ENCODE peak calls at places on chromosomes 1 and 21, in six cellular contexts. I, E, M, T, O and Z are unnamed samples.
A peak's percentile ranks its signal among the peaks of the same experiment; 100 is the strongest.

GRCh38 chr1:8822383-8823294 is 5.2 kb upstream of the RERE start:
- DNase-seq in T (no peak), I (peak; percentile 68), M (no peak), O (peak; percentile 86), E (peak; percentile 84), Z (peak; percentile 17)

GRCh38 chr1:115314111-115314510 is 23.9 kb downstream of the NGF start:
- DNase-seq in I (no peak), M (no peak), E (no peak), O (no peak), T (no peak), Z (no peak)

GRCh38 chr1:116374340-116375164 is 1.5 kb downstream of the ATP1A1 start:
- DNase-seq in E (peak; percentile 17), I (no peak), O (peak; percentile 40), T (no peak), M (peak; percentile 28), Z (no peak)

GRCh38 chr1:156498447-156499193 is 2.0 kb downstream of the MEF2D start:
- DNase-seq in M (no peak), T (peak; percentile 68), E (peak; percentile 20), I (no peak), O (peak; percentile 61), Z (peak; percentile 62)

GRCh38 chr1:143736562-143736961 is 235.2 kb downstream of the FAM72C start:
- DNase-seq in O (no peak), M (no peak), I (no peak), E (no peak), T (no peak), Z (peak; percentile 21)

GRCh38 chr21:25385912-25386474 is 221.3 kb downstream of the MRPL39 start:
- DNase-seq in I (peak; percentile 57), O (peak; percentile 80), E (peak; percentile 37), M (no peak), T (no peak), Z (peak; percentile 42)

GRCh38 chr21:45513003-45513706 is 29.1 kb downstream of the SLC19A1 start:
- DNase-seq in I (peak; percentile 11), O (no peak), T (peak; percentile 20), E (no peak), M (no peak), Z (no peak)

GRCh38 chr1:81760487-81761097 is 40.1 kb upstream of the ADGRL2 start:
- DNase-seq in T (no peak), M (no peak), I (peak; percentile 41), E (no peak), O (peak; percentile 79), Z (no peak)

GRCh38 chr1:39645411-39646043 is 6.1 kb upstream of the HEYL start:
- DNase-seq in T (no peak), I (no peak), E (no peak), O (no peak), M (no peak), Z (no peak)

GRCh38 chr1:22880174-22880601 is 92.5 kb downstream of the LACTBL1 start:
- DNase-seq in O (peak; percentile 30), M (no peak), E (no peak), T (no peak), I (peak; percentile 46), Z (no peak)

GRCh38 chr1:119818181-119818580 is 6.9 kb upstream of the REG4 start:
- DNase-seq in I (no peak), T (no peak), O (no peak), M (no peak), E (no peak), Z (no peak)

GRCh38 chr1:42904437-42904836 is 54.2 kb downstream of the SLC2A1 start:
- DNase-seq in I (no peak), E (no peak), O (no peak), M (no peak), T (no peak), Z (peak; percentile 30)

GRCh38 chr1:182789138-182790076 is at the start of gene NPL:
- DNase-seq in I (peak; percentile 44), E (peak; percentile 75), T (peak; percentile 80), M (peak; percentile 83), O (peak; percentile 91), Z (peak; percentile 89)

GRCh38 chr1:19384772-19385187 is 72.7 kb downstream of the SLC66A1 start:
- DNase-seq in E (no peak), M (no peak), I (no peak), O (no peak), T (no peak), Z (no peak)

GRCh38 chr1:197313713-197314112 is 45.7 kb downstream of the CRB1 start:
- DNase-seq in T (no peak), E (no peak), M (no peak), O (no peak), I (no peak), Z (no peak)

GRCh38 chr1:66764994-66765578 is 12.8 kb downstream of the DYNLT5 start:
- DNase-seq in O (peak; percentile 83), M (peak; percentile 53), I (peak; percentile 59), E (peak; percentile 25), T (peak; percentile 25), Z (peak; percentile 8)

GRCh38 chr1:239906394-239906793 is 185.3 kb upstream of the FMN2 start:
- DNase-seq in M (no peak), I (no peak), O (no peak), E (no peak), T (no peak), Z (no peak)

GRCh38 chr1:24503003-24503751 is 541 bp downstream of the RCAN3 start:
- DNase-seq in E (peak; percentile 48), O (peak; percentile 38), I (peak; percentile 50), M (peak; percentile 47), T (no peak), Z (no peak)

GRCh38 chr1:22452401-22452963 is 831 bp downstream of the ZBTB40 start:
- DNase-seq in O (peak; percentile 82), T (peak; percentile 44), M (no peak), I (peak; percentile 41), E (peak; percentile 44), Z (no peak)

GRCh38 chr1:3819626-3820245 is 23.4 kb upstream of the LRRC47 start:
- DNase-seq in T (no peak), E (peak; percentile 26), O (peak; percentile 5), M (no peak), I (peak; percentile 59), Z (no peak)

GRCh38 chr1:30845891-30846290 is 62.7 kb downstream of the SDC3 start:
- DNase-seq in M (no peak), E (no peak), T (no peak), O (no peak), I (no peak), Z (peak; percentile 77)

GRCh38 chr1:30847358-30847972 is 61.1 kb downstream of the SDC3 start:
- DNase-seq in M (no peak), E (peak; percentile 85), O (no peak), T (peak; percentile 47), I (no peak), Z (peak; percentile 86)

GRCh38 chr1:30845237-30845636 is 63.3 kb downstream of the SDC3 start:
- DNase-seq in M (no peak), O (no peak), T (no peak), E (no peak), I (no peak), Z (no peak)

GRCh38 chr1:30848130-30848529 is 60.4 kb downstream of the SDC3 start:
- DNase-seq in E (no peak), I (no peak), O (no peak), M (no peak), T (no peak), Z (no peak)

DNA sequence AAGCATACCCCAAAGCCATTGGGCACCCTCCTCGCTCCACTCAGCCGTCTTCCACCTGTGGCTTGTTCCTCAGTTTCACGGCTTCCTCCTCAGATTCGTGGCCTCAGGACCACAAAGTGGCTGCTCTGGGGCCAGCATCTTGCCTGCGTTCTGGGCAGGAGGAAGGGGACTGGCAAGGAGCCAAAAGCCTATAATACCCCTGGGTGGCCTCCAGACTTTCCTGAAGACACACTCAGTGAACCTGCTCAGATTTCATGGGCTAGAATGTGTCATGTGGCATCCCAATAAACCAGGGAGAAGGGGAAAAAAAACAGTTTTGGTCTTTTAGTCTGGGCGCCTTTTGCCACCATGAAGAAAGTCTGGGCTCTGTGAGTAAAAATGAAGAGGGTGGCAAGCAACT is 62.0 kb downstream of the SDC3 start:
- DNase-seq in I (no peak), T (no peak), M (no peak), E (no peak), O (no peak), Z (no peak)
- H3K27me3 ChIP-seq in I (peaks cover 24% of the 10 kb centered on the region), T (no peaks in the 10 kb centered on the region), M (no peaks in the 10 kb centered on the region), E (no peaks in the 10 kb centered on the region), O (peaks cover 75% of the 10 kb centered on the region), Z (no peaks in the 10 kb centered on the region)

DNA sequence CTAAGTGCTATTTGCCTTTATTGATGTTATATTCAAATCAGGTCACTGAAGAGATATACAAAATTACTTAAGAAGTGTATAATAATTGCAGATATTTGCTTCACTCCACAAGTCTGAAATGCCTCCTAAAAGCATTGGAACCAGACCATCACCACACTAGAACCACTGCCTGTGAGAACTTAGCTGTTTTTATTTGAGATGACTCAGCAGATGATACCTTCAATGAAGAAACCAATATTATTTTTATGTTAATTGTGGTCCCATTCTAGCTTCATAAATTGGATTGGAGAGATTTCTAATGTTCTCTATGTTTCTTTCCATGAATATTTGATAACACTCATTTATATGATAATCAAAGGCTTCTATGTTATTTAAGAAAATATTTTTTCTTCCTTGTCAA is 740.6 kb downstream of the KCNT2 start:
- DNase-seq in I (no peak), M (no peak), E (no peak), T (no peak), O (no peak), Z (no peak)
- H3K4me3 ChIP-seq in I (no peak overlapping the region), M (no peak overlapping the region), E (no peak overlapping the region), T (no peak overlapping the region), O (no peak overlapping the region), Z (no peak overlapping the region)

GRCh38 chr1:7333094-7333493 is 438.0 kb upstream of the VAMP3 start:
- DNase-seq in E (no peak), T (no peak), I (no peak), M (no peak), O (no peak), Z (no peak)
- H3K27me3 ChIP-seq in E (no peaks in the 10 kb centered on the region), T (no peaks in the 10 kb centered on the region), I (no peaks in the 10 kb centered on the region), M (no peaks in the 10 kb centered on the region), O (peaks cover 13% of the 10 kb centered on the region), Z (no peaks in the 10 kb centered on the region)

GRCh38 chr1:37923551-37923889 is 23.3 kb downstream of the INPP5B start:
- DNase-seq in E (no peak), I (no peak), O (no peak), T (no peak), M (no peak), Z (no peak)
- H3K4me3 ChIP-seq in E (no peak overlapping the region), I (no peak overlapping the region), O (no peak overlapping the region), T (no peak overlapping the region), M (no peak overlapping the region), Z (no peak overlapping the region)

GRCh38 chr1:2020310-2020655 is 1.1 kb downstream of the GABRD start:
- DNase-seq in O (no peak), T (no peak), M (no peak), I (no peak), E (no peak), Z (peak; percentile 68)
- H3K27me3 ChIP-seq in O (peaks cover 76% of the 10 kb centered on the region), T (peaks cover 3% of the 10 kb centered on the region), M (peaks cover 13% of the 10 kb centered on the region), I (peaks cover 22% of the 10 kb centered on the region), E (peaks cover 23% of the 10 kb centered on the region), Z (peaks cover 22% of the 10 kb centered on the region)

GRCh38 chr21:44063151-44063912 is 43.9 kb upstream of the PWP2 start:
- DNase-seq in I (no peak), M (no peak), E (no peak), T (no peak), O (no peak), Z (no peak)

GRCh38 chr21:44065428-44065827 is 41.8 kb upstream of the PWP2 start:
- DNase-seq in T (no peak), O (no peak), M (peak; percentile 77), I (peak; percentile 17), E (no peak), Z (no peak)

GRCh38 chr21:44064852-44065403 is 42.3 kb upstream of the PWP2 start:
- DNase-seq in I (no peak), O (no peak), M (no peak), T (no peak), E (no peak), Z (no peak)

GRCh38 chr21:44067011-44067839 is 40.0 kb upstream of the PWP2 start:
- DNase-seq in O (no peak), T (no peak), I (no peak), E (no peak), M (no peak), Z (no peak)

GRCh38 chr21:44066116-44066515 is 41.1 kb upstream of the PWP2 start:
- DNase-seq in E (no peak), T (no peak), I (no peak), M (no peak), O (no peak), Z (no peak)
- H3K4me3 ChIP-seq in E (no peak overlapping the region), T (no peak overlapping the region), I (no peak overlapping the region), M (no peak overlapping the region), O (no peak overlapping the region), Z (no peak overlapping the region)